ENCODE peak calls at places on chromosome 12, in ten cellular contexts. One of them, this sample, is unnamed.
A peak's percentile ranks its signal among the peaks of the same experiment; 100 is the strongest.

GRCh38 chr12:7806863-7807487 is 17.8 kb downstream of the NANOG start:
- DNase-seq in IMR-90: peak; percentile 61
- DNase-seq in gastrocnemius medialis: no peak
- DNase-seq in K562: peak; percentile 59
- DNase-seq in ovary: peak; percentile 60
- DNase-seq in right lobe of liver: peak; percentile 59
- DNase-seq in spleen: peak; percentile 77
- DNase-seq in adrenal gland: peak; percentile 89
- DNase-seq in A549: peak; percentile 78
- DNase-seq in uterus: peak; percentile 48
- DNase-seq in this sample: no peak

GRCh38 chr12:2149091-2149490 is 96.3 kb downstream of the CACNA1C start:
- DNase-seq in uterus: no peak
- DNase-seq in A549: no peak
- DNase-seq in IMR-90: peak; percentile 9
- DNase-seq in right lobe of liver: no peak
- DNase-seq in spleen: no peak
- DNase-seq in adrenal gland: no peak
- DNase-seq in ovary: no peak
- DNase-seq in gastrocnemius medialis: no peak
- DNase-seq in K562: no peak
- DNase-seq in this sample: no peak

GRCh38 chr12:71157601-71158233 is at the start of gene TSPAN8:
- DNase-seq in right lobe of liver: no peak
- DNase-seq in gastrocnemius medialis: peak; percentile 25
- DNase-seq in spleen: no peak
- DNase-seq in adrenal gland: no peak
- DNase-seq in IMR-90: no peak
- DNase-seq in uterus: no peak
- DNase-seq in K562: no peak
- DNase-seq in ovary: no peak
- DNase-seq in A549: no peak
- DNase-seq in this sample: no peak

GRCh38 chr12:109946505-109946904 is 46.4 kb downstream of the TCHP start:
- DNase-seq in uterus: no peak
- DNase-seq in ovary: peak; percentile 51
- DNase-seq in spleen: no peak
- DNase-seq in K562: no peak
- DNase-seq in gastrocnemius medialis: no peak
- DNase-seq in right lobe of liver: no peak
- DNase-seq in IMR-90: peak; percentile 65
- DNase-seq in adrenal gland: no peak
- DNase-seq in A549: no peak
- DNase-seq in this sample: no peak

GRCh38 chr12:82647853-82648252 is 38.9 kb upstream of the TMTC2 start:
- DNase-seq in spleen: no peak
- DNase-seq in K562: no peak
- DNase-seq in ovary: no peak
- DNase-seq in uterus: no peak
- DNase-seq in adrenal gland: no peak
- DNase-seq in right lobe of liver: no peak
- DNase-seq in gastrocnemius medialis: no peak
- DNase-seq in A549: no peak
- DNase-seq in IMR-90: no peak
- DNase-seq in this sample: no peak

GRCh38 chr12:25615119-25615518 is 62.0 kb upstream of the LMNTD1 start:
- DNase-seq in gastrocnemius medialis: no peak
- DNase-seq in K562: peak; percentile 25
- DNase-seq in ovary: no peak
- DNase-seq in uterus: no peak
- DNase-seq in IMR-90: peak; percentile 97
- DNase-seq in adrenal gland: peak; percentile 48
- DNase-seq in right lobe of liver: no peak
- DNase-seq in spleen: no peak
- DNase-seq in A549: peak; percentile 39
- DNase-seq in this sample: no peak

GRCh38 chr12:124734224-124734788 is 129.4 kb downstream of the SCARB1 start:
- DNase-seq in right lobe of liver: peak; percentile 65
- DNase-seq in gastrocnemius medialis: peak; percentile 53
- DNase-seq in A549: peak; percentile 62
- DNase-seq in adrenal gland: peak; percentile 61
- DNase-seq in IMR-90: peak; percentile 54
- DNase-seq in ovary: no peak
- DNase-seq in K562: peak; percentile 64
- DNase-seq in uterus: no peak
- DNase-seq in spleen: no peak
- DNase-seq in this sample: no peak

GRCh38 chr12:62891805-62892549 is 43.0 kb downstream of the PPM1H start:
- DNase-seq in adrenal gland: no peak
- DNase-seq in IMR-90: no peak
- DNase-seq in A549: no peak
- DNase-seq in K562: no peak
- DNase-seq in spleen: no peak
- DNase-seq in gastrocnemius medialis: no peak
- DNase-seq in ovary: no peak
- DNase-seq in uterus: no peak
- DNase-seq in right lobe of liver: no peak
- DNase-seq in this sample: no peak

GRCh38 chr12:94798107-94798506 is 147.8 kb upstream of the TMCC3 start:
- DNase-seq in A549: no peak
- DNase-seq in IMR-90: no peak
- DNase-seq in spleen: no peak
- DNase-seq in adrenal gland: no peak
- DNase-seq in right lobe of liver: no peak
- DNase-seq in ovary: no peak
- DNase-seq in K562: no peak
- DNase-seq in gastrocnemius medialis: no peak
- DNase-seq in uterus: no peak
- DNase-seq in this sample: no peak

GRCh38 chr12:115002434-115002833 is 318.5 kb upstream of the TBX3 start:
- DNase-seq in gastrocnemius medialis: no peak
- DNase-seq in ovary: no peak
- DNase-seq in right lobe of liver: peak; percentile 55
- DNase-seq in IMR-90: no peak
- DNase-seq in A549: no peak
- DNase-seq in adrenal gland: no peak
- DNase-seq in K562: no peak
- DNase-seq in uterus: no peak
- DNase-seq in spleen: no peak
- DNase-seq in this sample: no peak

GRCh38 chr12:67057072-67057471 is 212.1 kb upstream of the CAND1 start:
- DNase-seq in spleen: no peak
- DNase-seq in ovary: no peak
- DNase-seq in adrenal gland: no peak
- DNase-seq in gastrocnemius medialis: no peak
- DNase-seq in uterus: no peak
- DNase-seq in IMR-90: no peak
- DNase-seq in K562: no peak
- DNase-seq in A549: no peak
- DNase-seq in right lobe of liver: no peak
- DNase-seq in this sample: no peak

GRCh38 chr12:106358410-106359241 is 1.1 kb downstream of the POLR3B start:
- DNase-seq in K562: peak; percentile 83
- DNase-seq in uterus: no peak
- DNase-seq in gastrocnemius medialis: peak; percentile 76
- DNase-seq in ovary: no peak
- DNase-seq in adrenal gland: no peak
- DNase-seq in IMR-90: peak; percentile 82
- DNase-seq in spleen: no peak
- DNase-seq in right lobe of liver: no peak
- DNase-seq in A549: no peak
- DNase-seq in this sample: no peak

GRCh38 chr12:30794020-30794419 is 39.3 kb upstream of the CAPRIN2 start:
- DNase-seq in uterus: no peak
- DNase-seq in adrenal gland: no peak
- DNase-seq in A549: no peak
- DNase-seq in K562: no peak
- DNase-seq in ovary: no peak
- DNase-seq in spleen: no peak
- DNase-seq in gastrocnemius medialis: no peak
- DNase-seq in right lobe of liver: no peak
- DNase-seq in IMR-90: no peak
- DNase-seq in this sample: no peak

GRCh38 chr12:87982208-87982607 is 47.0 kb downstream of the C12orf50 start:
- DNase-seq in uterus: no peak
- DNase-seq in right lobe of liver: no peak
- DNase-seq in ovary: no peak
- DNase-seq in spleen: no peak
- DNase-seq in IMR-90: peak; percentile 69
- DNase-seq in gastrocnemius medialis: no peak
- DNase-seq in adrenal gland: no peak
- DNase-seq in A549: no peak
- DNase-seq in K562: no peak
- DNase-seq in this sample: no peak

GRCh38 chr12:109715310-109716091 is 1.9 kb downstream of the FAM222A start:
- DNase-seq in ovary: peak; percentile 88
- DNase-seq in IMR-90: no peak
- DNase-seq in adrenal gland: peak; percentile 77
- DNase-seq in uterus: no peak
- DNase-seq in K562: peak; percentile 49
- DNase-seq in right lobe of liver: no peak
- DNase-seq in A549: peak; percentile 42
- DNase-seq in gastrocnemius medialis: peak; percentile 35
- DNase-seq in spleen: no peak
- DNase-seq in this sample: no peak

GRCh38 chr12:131833896-131834641 is 5.9 kb downstream of the MMP17 start:
- DNase-seq in adrenal gland: no peak
- DNase-seq in gastrocnemius medialis: no peak
- DNase-seq in right lobe of liver: no peak
- DNase-seq in uterus: no peak
- DNase-seq in K562: no peak
- DNase-seq in IMR-90: peak; percentile 37
- DNase-seq in spleen: no peak
- DNase-seq in ovary: peak; percentile 43
- DNase-seq in A549: peak; percentile 73
- DNase-seq in this sample: no peak

GRCh38 chr12:11672361-11672760 is 22.9 kb downstream of the ETV6 start:
- DNase-seq in A549: no peak
- DNase-seq in spleen: no peak
- DNase-seq in IMR-90: no peak
- DNase-seq in K562: no peak
- DNase-seq in gastrocnemius medialis: no peak
- DNase-seq in uterus: no peak
- DNase-seq in ovary: no peak
- DNase-seq in right lobe of liver: no peak
- DNase-seq in adrenal gland: no peak
- DNase-seq in this sample: no peak

GRCh38 chr12:6200266-6201198 is at the start of gene CD9:
- DNase-seq in A549: peak; percentile 78
- DNase-seq in right lobe of liver: peak; percentile 71
- DNase-seq in ovary: peak; percentile 65
- DNase-seq in gastrocnemius medialis: peak; percentile 49
- DNase-seq in IMR-90: no peak
- DNase-seq in uterus: peak; percentile 81
- DNase-seq in K562: peak; percentile 75
- DNase-seq in adrenal gland: peak; percentile 79
- DNase-seq in spleen: no peak
- DNase-seq in this sample: peak; percentile 71
- TF ChIP-seq POLR2A in A549: peak; percentile 48
- TF ChIP-seq POLR2A in right lobe of liver: peak; percentile 73
- TF ChIP-seq POLR2A in ovary: no peak
- TF ChIP-seq POLR2A in gastrocnemius medialis: peak; percentile 44
- TF ChIP-seq POLR2A in IMR-90: no peak
- TF ChIP-seq POLR2A in uterus: peak; percentile 71
- TF ChIP-seq POLR2A in K562: no peak
- TF ChIP-seq POLR2A in adrenal gland: peak; percentile 47
- TF ChIP-seq POLR2A in spleen: no peak
- TF ChIP-seq POLR2A in this sample: peak; percentile 40

GRCh38 chr12:13170892-13171490 is 25.5 kb upstream of the EMP1 start:
- DNase-seq in uterus: no peak
- DNase-seq in ovary: no peak
- DNase-seq in A549: no peak
- DNase-seq in IMR-90: peak; percentile 36
- DNase-seq in right lobe of liver: no peak
- DNase-seq in adrenal gland: no peak
- DNase-seq in K562: no peak
- DNase-seq in spleen: no peak
- DNase-seq in gastrocnemius medialis: no peak
- DNase-seq in this sample: no peak
- H3K27ac ChIP-seq in uterus: no peak overlapping the region
- H3K27ac ChIP-seq in ovary: no peak overlapping the region
- H3K27ac ChIP-seq in A549: peak overlapping the region; percentile 17
- H3K27ac ChIP-seq in IMR-90: no peak overlapping the region
- H3K27ac ChIP-seq in right lobe of liver: no peak overlapping the region
- H3K27ac ChIP-seq in adrenal gland: no peak overlapping the region
- H3K27ac ChIP-seq in K562: no peak overlapping the region
- H3K27ac ChIP-seq in spleen: no peak overlapping the region
- H3K27ac ChIP-seq in gastrocnemius medialis: peak overlapping the region; percentile 10
- H3K27ac ChIP-seq in this sample: peak overlapping the region; percentile 88

GRCh38 chr12:12804432-12804886 is 8.7 kb upstream of the DDX47 start:
- DNase-seq in gastrocnemius medialis: no peak
- DNase-seq in K562: no peak
- DNase-seq in IMR-90: peak; percentile 95
- DNase-seq in A549: peak; percentile 88
- DNase-seq in right lobe of liver: no peak
- DNase-seq in uterus: no peak
- DNase-seq in ovary: no peak
- DNase-seq in adrenal gland: no peak
- DNase-seq in spleen: no peak
- DNase-seq in this sample: no peak

GRCh38 chr12:12811343-12811742 is 1.8 kb upstream of the DDX47 start:
- DNase-seq in A549: no peak
- DNase-seq in IMR-90: no peak
- DNase-seq in adrenal gland: no peak
- DNase-seq in ovary: no peak
- DNase-seq in spleen: no peak
- DNase-seq in gastrocnemius medialis: no peak
- DNase-seq in uterus: no peak
- DNase-seq in K562: no peak
- DNase-seq in right lobe of liver: no peak
- DNase-seq in this sample: no peak

GRCh38 chr12:12810507-12811143 is 2.5 kb upstream of the DDX47 start:
- DNase-seq in adrenal gland: no peak
- DNase-seq in K562: no peak
- DNase-seq in gastrocnemius medialis: no peak
- DNase-seq in right lobe of liver: no peak
- DNase-seq in A549: no peak
- DNase-seq in ovary: no peak
- DNase-seq in IMR-90: no peak
- DNase-seq in spleen: no peak
- DNase-seq in uterus: no peak
- DNase-seq in this sample: no peak

GRCh38 chr12:12806784-12807516 is 6.2 kb upstream of the DDX47 start:
- DNase-seq in uterus: no peak
- DNase-seq in adrenal gland: no peak
- DNase-seq in spleen: no peak
- DNase-seq in ovary: no peak
- DNase-seq in K562: no peak
- DNase-seq in right lobe of liver: no peak
- DNase-seq in gastrocnemius medialis: no peak
- DNase-seq in A549: no peak
- DNase-seq in IMR-90: no peak
- DNase-seq in this sample: no peak

GRCh38 chr12:12807970-12808702 is 5.0 kb upstream of the DDX47 start:
- DNase-seq in right lobe of liver: no peak
- DNase-seq in gastrocnemius medialis: peak; percentile 43
- DNase-seq in spleen: peak; percentile 92
- DNase-seq in K562: no peak
- DNase-seq in A549: no peak
- DNase-seq in ovary: no peak
- DNase-seq in adrenal gland: peak; percentile 51
- DNase-seq in IMR-90: peak; percentile 71
- DNase-seq in uterus: peak; percentile 51
- DNase-seq in this sample: peak; percentile 36
- TF ChIP-seq POLR2A in right lobe of liver: peak; percentile 25
- TF ChIP-seq POLR2A in gastrocnemius medialis: peak; percentile 17
- TF ChIP-seq POLR2A in spleen: no peak
- TF ChIP-seq POLR2A in K562: no peak
- TF ChIP-seq POLR2A in A549: no peak
- TF ChIP-seq POLR2A in ovary: no peak
- TF ChIP-seq POLR2A in adrenal gland: no peak
- TF ChIP-seq POLR2A in IMR-90: no peak
- TF ChIP-seq POLR2A in uterus: peak; percentile 19
- TF ChIP-seq POLR2A in this sample: no peak

GRCh38 chr12:122846622-122847515 is 11.6 kb downstream of the HIP1R start:
- DNase-seq in K562: no peak
- DNase-seq in IMR-90: no peak
- DNase-seq in A549: no peak
- DNase-seq in right lobe of liver: no peak
- DNase-seq in gastrocnemius medialis: no peak
- DNase-seq in uterus: no peak
- DNase-seq in ovary: no peak
- DNase-seq in adrenal gland: no peak
- DNase-seq in spleen: no peak
- DNase-seq in this sample: no peak
- H3K27ac ChIP-seq in K562: no peak overlapping the region
- H3K27ac ChIP-seq in IMR-90: no peak overlapping the region
- H3K27ac ChIP-seq in A549: no peak overlapping the region
- H3K27ac ChIP-seq in right lobe of liver: no peak overlapping the region
- H3K27ac ChIP-seq in gastrocnemius medialis: no peak overlapping the region
- H3K27ac ChIP-seq in uterus: no peak overlapping the region
- H3K27ac ChIP-seq in ovary: no peak overlapping the region
- H3K27ac ChIP-seq in adrenal gland: no peak overlapping the region
- H3K27ac ChIP-seq in spleen: no peak overlapping the region
- H3K27ac ChIP-seq in this sample: no peak overlapping the region